ENCODE peak calls at places on chromosomes 6 and 20, in eight cellular contexts. I, A, X, C, V, F, P and E are unnamed samples.

GRCh38 chr6:19715166-19715558 is 122.0 kb upstream of the ID4 start:
- DNase-seq in I (no peak), A (no peak), X (no peak), C (no peak), V (no peak), F (no peak), P (no peak), E (no peak)

GRCh38 chr6:125834347-125834746 is 43.6 kb downstream of the NCOA7 start:
- DNase-seq in I (no peak), A (no peak), X (no peak), C (no peak), V (no peak), F (no peak), P (no peak), E (no peak)

GRCh38 chr6:54717849-54718455 is 128.6 kb upstream of the FAM83B start:
- DNase-seq in I (peak; percentile 84), A (no peak), X (peak; percentile 79), C (peak; percentile 33), V (peak; percentile 29), F (no peak), P (no peak), E (peak; percentile 79)

GRCh38 chr6:168943231-168943905 is 310.3 kb downstream of the THBS2 start:
- DNase-seq in I (no peak), A (no peak), X (no peak), C (no peak), V (no peak), F (no peak), P (no peak), E (no peak)

GRCh38 chr6:153424719-153425400 is 293.8 kb upstream of the RGS17 start:
- DNase-seq in I (no peak), A (no peak), X (no peak), C (no peak), V (no peak), F (no peak), P (no peak), E (no peak)

GRCh38 chr6:159595173-159595572 is 97.9 kb downstream of the SOD2 start:
- DNase-seq in I (no peak), A (no peak), X (no peak), C (no peak), V (no peak), F (no peak), P (no peak), E (no peak)

GRCh38 chr6:40020166-40020565 is 85.9 kb upstream of the MOCS1 start:
- DNase-seq in I (no peak), A (no peak), X (no peak), C (no peak), V (no peak), F (no peak), P (no peak), E (no peak)

GRCh38 chr20:61762886-61763739 is 302.6 kb downstream of the TAF4 start:
- DNase-seq in I (no peak), A (peak; percentile 44), X (no peak), C (no peak), V (no peak), F (peak; percentile 20), P (peak; percentile 53), E (no peak)

GRCh38 chr20:48193626-48194025 is 408.3 kb upstream of the SULF2 start:
- DNase-seq in I (no peak), A (no peak), X (no peak), C (no peak), V (no peak), F (no peak), P (no peak), E (no peak)

GRCh38 chr6:144095134-144096002 is at the start of gene SF3B5:
- DNase-seq in I (peak; percentile 99), A (peak; percentile 99), X (peak; percentile 96), C (peak; percentile 99), V (peak; percentile 90), F (peak; percentile 93), P (peak; percentile 99), E (peak; percentile 99)

GRCh38 chr6:148358196-148358785 is 15.7 kb downstream of the SASH1 start:
- DNase-seq in I (no peak), A (peak; percentile 73), X (no peak), C (peak; percentile 40), V (no peak), F (no peak), P (peak; percentile 80), E (no peak)

GRCh38 chr6:82908661-82909060 is 157.0 kb downstream of the UBE3D start:
- DNase-seq in I (no peak), A (no peak), X (no peak), C (no peak), V (no peak), F (no peak), P (no peak), E (no peak)

GRCh38 chr6:19605624-19606023 is 231.5 kb upstream of the ID4 start:
- DNase-seq in I (no peak), A (no peak), X (no peak), C (no peak), V (no peak), F (no peak), P (no peak), E (no peak)

GRCh38 chr20:46999821-47000465 is 105.3 kb downstream of the EYA2 start:
- DNase-seq in I (no peak), A (no peak), X (no peak), C (no peak), V (no peak), F (no peak), P (no peak), E (no peak)

GRCh38 chr6:64023693-64024092 is 388.1 kb downstream of the PHF3 start:
- DNase-seq in I (no peak), A (no peak), X (no peak), C (no peak), V (no peak), F (peak; percentile 65), P (no peak), E (no peak)

GRCh38 chr6:49410564-49410963 is 52.5 kb downstream of the MMUT start:
- DNase-seq in I (no peak), A (no peak), X (no peak), C (no peak), V (no peak), F (no peak), P (no peak), E (no peak)

GRCh38 chr6:30283761-30284160 is 43.0 kb upstream of the TRIM39 start:
- DNase-seq in I (no peak), A (no peak), X (no peak), C (no peak), V (no peak), F (no peak), P (no peak), E (no peak)
- H3K9me3 ChIP-seq in I (peaks cover 71% of the 10 kb centered on the region), A (peaks cover 39% of the 10 kb centered on the region), X (peaks cover 87% of the 10 kb centered on the region), C (peaks cover 87% of the 10 kb centered on the region), V (peaks cover 49% of the 10 kb centered on the region), F (peaks cover 48% of the 10 kb centered on the region), P (peaks cover 10% of the 10 kb centered on the region), E (no peaks in the 10 kb centered on the region)

DNA sequence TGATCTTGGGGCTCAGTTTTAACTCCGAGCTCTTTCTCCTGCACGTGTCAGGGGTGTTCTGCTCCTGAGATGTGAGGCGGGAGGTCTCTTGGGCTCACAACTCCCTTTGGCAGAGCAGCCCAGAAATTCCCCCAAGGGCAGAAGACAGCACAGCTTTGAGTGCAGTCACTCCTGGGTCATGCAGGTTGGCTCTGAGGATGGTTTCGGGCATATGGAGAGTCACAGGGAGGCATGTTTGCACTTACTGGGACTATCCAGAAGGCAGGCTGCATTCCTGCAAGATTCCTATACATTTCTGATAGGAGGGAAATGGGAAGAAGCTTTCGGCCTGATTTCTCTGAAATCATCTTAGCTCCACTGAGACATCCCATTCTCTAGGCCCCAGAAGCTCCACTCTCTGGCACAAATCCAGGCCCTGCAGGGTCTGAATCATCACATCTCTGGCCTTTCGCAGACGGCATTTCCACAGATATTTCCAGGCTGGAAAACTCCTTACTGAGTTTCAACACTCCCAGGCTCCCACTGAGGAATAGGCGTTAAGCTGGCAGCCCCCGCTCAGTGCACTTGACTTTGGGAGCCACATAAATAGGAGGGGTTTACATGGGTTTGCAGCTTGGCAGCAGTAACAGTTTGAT is 39.8 kb downstream of the AGPAT4 start:
- DNase-seq in I (peak; percentile 37), A (peak; percentile 85), X (peak; percentile 43), C (no peak), V (peak; percentile 32), F (no peak), P (peak; percentile 94), E (no peak)
- TF ChIP-seq POLR2AphosphoS5 in I (peak; percentile 47), A (no peak), X (no peak), C (no peak), V (no peak), F (no peak), P (no peak), E (no peak)

GRCh38 chr20:17914957-17915356 is 53.6 kb downstream of the SNX5 start:
- DNase-seq in I (no peak), A (no peak), X (no peak), C (no peak), V (no peak), F (no peak), P (peak; percentile 36), E (no peak)
- H3K9me3 ChIP-seq in I (no peaks in the 10 kb centered on the region), A (no peaks in the 10 kb centered on the region), X (no peaks in the 10 kb centered on the region), C (no peaks in the 10 kb centered on the region), V (no peaks in the 10 kb centered on the region), F (no peaks in the 10 kb centered on the region), P (no peaks in the 10 kb centered on the region), E (no peaks in the 10 kb centered on the region)

DNA sequence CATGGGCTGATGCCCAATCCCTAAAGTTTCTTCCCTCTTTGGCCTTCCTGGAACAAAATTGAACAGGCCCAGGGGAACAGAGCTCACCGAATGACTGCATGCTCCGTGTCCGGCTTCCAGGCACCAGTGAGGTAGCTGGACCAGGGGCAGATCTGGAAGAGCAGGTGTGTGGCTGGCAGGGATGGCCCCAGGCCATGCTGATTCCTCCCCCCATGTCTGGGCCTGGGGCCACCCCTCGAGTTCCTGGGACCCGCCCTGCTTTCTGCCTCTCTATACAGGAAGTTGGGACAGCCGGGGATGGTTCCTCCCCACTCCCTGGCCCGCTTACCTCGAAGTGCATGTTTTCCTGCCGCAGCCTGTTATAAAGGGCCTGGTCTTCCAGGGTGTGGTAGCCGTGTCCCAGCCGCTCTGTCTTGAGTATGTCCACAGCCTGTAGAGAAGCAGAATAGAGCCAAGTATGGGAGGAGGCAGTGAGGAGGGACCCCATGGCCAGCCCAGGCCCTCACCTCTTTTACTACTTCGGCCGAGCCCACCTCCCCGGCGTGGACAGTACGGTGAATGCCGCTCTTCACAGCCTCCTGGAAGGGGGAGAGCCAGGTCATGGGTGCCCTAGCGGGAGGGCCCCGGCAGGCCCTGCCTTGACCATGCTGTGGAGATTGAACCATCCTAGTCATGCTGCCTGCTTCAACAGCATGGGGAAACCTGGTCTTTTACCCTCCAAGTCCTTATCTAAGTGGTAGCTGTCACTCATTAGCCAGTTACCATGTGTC is 28.8 kb downstream of the ADA start:
- DNase-seq in I (no peak), A (no peak), X (no peak), C (no peak), V (no peak), F (peak; percentile 45), P (no peak), E (no peak)
- TF ChIP-seq POLR2AphosphoS5 in I (no peak), A (no peak), X (no peak), C (no peak), V (no peak), F (no peak), P (no peak), E (no peak)

GRCh38 chr20:58503668-58504067 is 11.5 kb downstream of the APCDD1L start:
- DNase-seq in I (peak; percentile 8), A (no peak), X (no peak), C (no peak), V (no peak), F (no peak), P (no peak), E (no peak)

GRCh38 chr20:58508762-58509395 is 6.3 kb downstream of the APCDD1L start:
- DNase-seq in I (peak; percentile 20), A (no peak), X (no peak), C (no peak), V (no peak), F (peak; percentile 27), P (no peak), E (no peak)

GRCh38 chr20:58500256-58500655 is 14.9 kb downstream of the APCDD1L start:
- DNase-seq in I (no peak), A (no peak), X (no peak), C (no peak), V (no peak), F (no peak), P (no peak), E (no peak)

GRCh38 chr20:58504566-58504965 is 10.6 kb downstream of the APCDD1L start:
- DNase-seq in I (peak; percentile 10), A (no peak), X (no peak), C (no peak), V (no peak), F (no peak), P (no peak), E (no peak)
- H3K9me3 ChIP-seq in I (peaks cover 26% of the 10 kb centered on the region), A (peaks cover 16% of the 10 kb centered on the region), X (peaks cover 29% of the 10 kb centered on the region), C (peaks cover 43% of the 10 kb centered on the region), V (peaks cover 7% of the 10 kb centered on the region), F (peaks cover 5% of the 10 kb centered on the region), P (no peaks in the 10 kb centered on the region), E (no peaks in the 10 kb centered on the region)